ENCODE peak calls at places on chromosomes 3 and 15, in four cellular contexts. V is HepG2, Q is GM12878, X is H1. O is an unnamed sample.

GRCh38 chr3:161349529-161350278 is 21.6 kb downstream of the SPTSSB start:
- DNase-seq in X (no peak), V (peak), Q (no peak), O (no peak)

GRCh38 chr3:158771018-158771350 is 30.9 kb upstream of the MFSD1 start:
- DNase-seq in X (no peak), V (no peak), Q (no peak), O (no peak)

GRCh38 chr3:170425491-170426239 is 7.0 kb downstream of the CLDN11 start:
- DNase-seq in X (no peak), V (peak), Q (no peak), O (peak)

GRCh38 chr3:53162672-53163458 is 1.9 kb downstream of the PRKCD start:
- DNase-seq in X (no peak), V (no peak), Q (no peak), O (no peak)

GRCh38 chr15:68794869-68795268 is 25.8 kb downstream of the ANP32A start:
- DNase-seq in X (no peak), V (peak), Q (no peak), O (no peak)

GRCh38 chr3:3200632-3201212 is 21.2 kb upstream of the CRBN start:
- DNase-seq in X (no peak), V (peak), Q (peak), O (peak)

GRCh38 chr3:128618398-128618726 is 32.3 kb downstream of the RPN1 start:
- DNase-seq in X (no peak), Q (no peak), V (no peak), O (no peak)

GRCh38 chr3:195139876-195140240 is 131.1 kb downstream of the XXYLT1 start:
- DNase-seq in V (no peak), X (no peak), Q (no peak), O (no peak)

GRCh38 chr15:65517866-65518207 is 348 bp upstream of the DPP8 start:
- DNase-seq in X (no peak), V (no peak), Q (no peak), O (no peak)

GRCh38 chr3:192444096-192444790 is 283.1 kb downstream of the FGF12 start:
- DNase-seq in X (peak), V (peak), Q (peak), O (peak)

GRCh38 chr3:87069963-87070362 is 79.0 kb upstream of the VGLL3 start:
- DNase-seq in X (no peak), Q (no peak), V (no peak), O (no peak)

GRCh38 chr3:23815879-23816278 is 10.1 kb downstream of the UBE2E1 start:
- DNase-seq in V (no peak), Q (no peak), X (no peak), O (no peak)

GRCh38 chr3:192870785-192871184 is 46.9 kb downstream of the MB21D2 start:
- DNase-seq in X (no peak), V (no peak), Q (no peak), O (no peak)

GRCh38 chr15:95912728-95913127 is 417.8 kb upstream of the NR2F2 start:
- DNase-seq in V (no peak), Q (no peak), X (no peak), O (no peak)

GRCh38 chr3:21446937-21447336 is 304.1 kb downstream of the ZNF385D start:
- DNase-seq in X (no peak), V (no peak), Q (no peak), O (no peak)

GRCh38 chr15:56693761-56694160 is 39.5 kb downstream of the ZNF280D start:
- DNase-seq in Q (no peak), X (no peak), V (no peak), O (no peak)

GRCh38 chr3:108883373-108883772 is 60.8 kb downstream of the TRAT1 start:
- DNase-seq in X (no peak), V (no peak), Q (no peak), O (no peak)

GRCh38 chr15:91940466-91941381 is 87.2 kb downstream of the SLCO3A1 start:
- DNase-seq in X (no peak), Q (no peak), V (no peak), O (peak)

GRCh38 chr3:187979543-187979942 is 174.4 kb upstream of the LPP start:
- DNase-seq in X (no peak), V (no peak), Q (no peak), O (no peak)

GRCh38 chr15:93202405-93202804 is 113.4 kb upstream of the RGMA start:
- DNase-seq in Q (no peak), V (no peak), X (peak), O (no peak)

GRCh38 chr3:45814322-45814721 is 18.0 kb upstream of the SLC6A20 start:
- DNase-seq in X (no peak), V (no peak), Q (no peak), O (no peak)

GRCh38 chr3:45821127-45821526 is 20.8 kb downstream of the LZTFL1 start:
- DNase-seq in V (no peak), X (no peak), Q (no peak), O (no peak)

GRCh38 chr3:45816544-45816943 is 20.2 kb upstream of the SLC6A20 start:
- DNase-seq in Q (no peak), X (no peak), V (no peak), O (no peak)

GRCh38 chr3:45819543-45819942 is 22.4 kb downstream of the LZTFL1 start:
- DNase-seq in V (no peak), Q (no peak), X (no peak), O (no peak)

GRCh38 chr3:45817788-45818523 is 21.6 kb upstream of the SLC6A20 start:
- DNase-seq in V (no peak), Q (no peak), X (no peak), O (no peak)
- TF ChIP-seq TAF1 in V (no peak), Q (no peak), X (no peak), O (no peak)

GRCh38 chr3:120452816-120453215 is 2.0 kb upstream of the FSTL1 start:
- DNase-seq in V (no peak), Q (no peak), X (no peak), O (no peak)

GRCh38 chr3:120451670-120452220 is 953 bp upstream of the FSTL1 start:
- DNase-seq in Q (no peak), X (no peak), V (no peak), O (peak)

GRCh38 chr3:120450261-120450913 is 405 bp downstream of the FSTL1 start:
- DNase-seq in V (no peak), X (peak), Q (no peak), O (no peak)

GRCh38 chr3:120449701-120450216 is 1.0 kb downstream of the FSTL1 start:
- DNase-seq in V (no peak), X (no peak), Q (no peak), O (peak)

GRCh38 chr3:120450914-120451669 is at the start of gene FSTL1:
- DNase-seq in X (peak), V (no peak), Q (no peak), O (peak)
- H3K27ac ChIP-seq in X (peak), V (no peak), Q (no peak), O (peak)

GRCh38 chr3:20062996-20063395 is 22.8 kb downstream of the KAT2B start:
- DNase-seq in V (no peak), X (no peak), Q (no peak), O (no peak)

GRCh38 chr3:20064796-20065564 is 24.7 kb downstream of the KAT2B start:
- DNase-seq in Q (no peak), X (no peak), V (no peak), O (no peak)

GRCh38 chr3:20066848-20067617 is 26.8 kb downstream of the KAT2B start:
- DNase-seq in Q (no peak), V (no peak), X (no peak), O (no peak)

GRCh38 chr3:20066079-20066478 is 25.8 kb downstream of the KAT2B start:
- DNase-seq in X (no peak), Q (no peak), V (no peak), O (no peak)

DNA sequence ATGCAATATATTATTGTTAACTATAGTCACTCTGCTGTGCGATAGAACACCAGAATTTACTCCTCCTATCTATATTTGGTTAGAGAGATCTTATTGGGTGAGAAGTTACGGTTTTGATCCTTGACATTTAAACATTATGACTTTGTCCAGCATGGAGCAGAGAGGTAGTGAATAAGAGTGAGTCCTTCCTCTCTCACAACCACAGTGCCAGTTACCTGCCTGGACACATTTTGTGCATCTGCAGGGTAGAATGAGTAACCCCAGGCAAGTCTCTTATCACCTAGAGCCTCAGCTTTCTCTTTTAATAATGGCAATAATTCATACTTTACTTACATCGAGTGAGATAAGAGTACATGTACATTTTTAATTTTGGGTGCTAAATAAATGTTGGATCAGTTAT is 24.1 kb downstream of the KAT2B start:
- DNase-seq in Q (no peak), X (no peak), V (no peak), O (no peak)
- TF ChIP-seq TAF1 in Q (no peak), X (no peak), V (no peak), O (no peak)

GRCh38 chr3:62562596-62562995 is 189.2 kb upstream of the FEZF2 start:
- DNase-seq in V (no peak), X (no peak), Q (no peak), O (no peak)
- H3K27ac ChIP-seq in V (no peak), X (no peak), Q (no peak), O (no peak)

DNA sequence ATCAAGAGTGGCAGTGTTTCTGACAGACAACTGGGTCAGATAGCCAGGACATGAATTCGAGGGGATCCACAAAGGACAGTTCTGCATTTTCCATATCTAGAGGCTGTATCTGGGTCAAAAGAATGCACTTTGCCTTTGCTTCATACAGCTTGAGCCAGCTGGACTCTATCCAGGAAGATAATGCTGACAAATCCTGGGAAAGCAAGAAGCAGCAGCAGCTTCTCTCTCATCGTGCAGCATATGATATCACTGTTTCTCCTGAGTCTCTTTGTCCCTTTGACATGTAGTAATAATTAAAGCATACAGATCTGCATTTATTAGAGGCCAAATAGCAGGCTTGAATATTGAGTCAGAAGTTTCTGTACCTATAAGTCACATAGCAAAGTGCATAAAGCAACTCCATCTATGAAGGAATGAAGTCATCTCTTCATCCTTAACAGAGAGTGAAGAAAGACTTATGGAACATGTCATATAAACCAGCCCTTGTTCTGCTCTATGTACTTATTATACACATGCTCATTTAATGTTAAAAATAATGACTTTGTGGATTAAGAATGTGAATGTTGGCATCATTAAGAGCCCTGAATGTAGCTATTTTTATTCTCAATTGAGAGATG is 236.8 kb upstream of the GBE1 start:
- DNase-seq in V (no peak), Q (no peak), X (no peak), O (peak)
- TF ChIP-seq TAF1 in V (no peak), Q (no peak), X (no peak), O (no peak)

O was measured in SK-N-SH.